ENCODE peak calls at places on chromosomes 3 and 15, in eight cellular contexts. One of them, this sample, is unnamed.
A peak's percentile ranks its signal among the peaks of the same experiment; 100 is the strongest.

GRCh38 chr3:31733234-31733667 is 200.5 kb downstream of the STT3B start:
- DNase-seq in transverse colon: no peak
- DNase-seq in ovary: no peak
- DNase-seq in vagina: no peak
- DNase-seq in sigmoid colon: no peak
- DNase-seq in uterus: peak; percentile 27
- DNase-seq in endothelial cell of umbilical vein: peak; percentile 75
- DNase-seq in esophagus squamous epithelium: no peak
- DNase-seq in this sample: no peak

GRCh38 chr3:58258392-58259040 is 20.9 kb downstream of the ABHD6 start:
- DNase-seq in transverse colon: no peak
- DNase-seq in ovary: no peak
- DNase-seq in vagina: no peak
- DNase-seq in sigmoid colon: no peak
- DNase-seq in uterus: no peak
- DNase-seq in endothelial cell of umbilical vein: no peak
- DNase-seq in esophagus squamous epithelium: no peak
- DNase-seq in this sample: no peak

GRCh38 chr15:84685304-84685703 is 27.3 kb upstream of the NMB start:
- DNase-seq in transverse colon: peak; percentile 13
- DNase-seq in ovary: no peak
- DNase-seq in vagina: no peak
- DNase-seq in sigmoid colon: peak; percentile 68
- DNase-seq in uterus: no peak
- DNase-seq in endothelial cell of umbilical vein: no peak
- DNase-seq in esophagus squamous epithelium: no peak
- DNase-seq in this sample: peak; percentile 55

GRCh38 chr3:173653781-173654180 is 256.2 kb downstream of the NLGN1 start:
- DNase-seq in transverse colon: no peak
- DNase-seq in ovary: no peak
- DNase-seq in vagina: no peak
- DNase-seq in sigmoid colon: no peak
- DNase-seq in uterus: no peak
- DNase-seq in endothelial cell of umbilical vein: no peak
- DNase-seq in esophagus squamous epithelium: no peak
- DNase-seq in this sample: no peak

GRCh38 chr3:16647668-16648067 is 42.4 kb upstream of the DAZL start:
- DNase-seq in transverse colon: no peak
- DNase-seq in ovary: no peak
- DNase-seq in vagina: no peak
- DNase-seq in sigmoid colon: no peak
- DNase-seq in uterus: no peak
- DNase-seq in endothelial cell of umbilical vein: no peak
- DNase-seq in esophagus squamous epithelium: no peak
- DNase-seq in this sample: no peak

GRCh38 chr15:38721549-38721948 is 156.9 kb upstream of the RASGRP1 start:
- DNase-seq in transverse colon: no peak
- DNase-seq in ovary: no peak
- DNase-seq in vagina: no peak
- DNase-seq in sigmoid colon: no peak
- DNase-seq in uterus: no peak
- DNase-seq in endothelial cell of umbilical vein: no peak
- DNase-seq in esophagus squamous epithelium: no peak
- DNase-seq in this sample: no peak

GRCh38 chr3:48018841-48019240 is 2.6 kb upstream of the MAP4 start:
- DNase-seq in transverse colon: no peak
- DNase-seq in ovary: no peak
- DNase-seq in vagina: no peak
- DNase-seq in sigmoid colon: no peak
- DNase-seq in uterus: no peak
- DNase-seq in endothelial cell of umbilical vein: no peak
- DNase-seq in esophagus squamous epithelium: no peak
- DNase-seq in this sample: peak; percentile 72

GRCh38 chr15:52789601-52790165 is 453 bp downstream of the ONECUT1 start:
- DNase-seq in transverse colon: no peak
- DNase-seq in ovary: no peak
- DNase-seq in vagina: no peak
- DNase-seq in sigmoid colon: no peak
- DNase-seq in uterus: no peak
- DNase-seq in endothelial cell of umbilical vein: no peak
- DNase-seq in esophagus squamous epithelium: no peak
- DNase-seq in this sample: no peak

GRCh38 chr15:45134046-45134445 is 4.3 kb downstream of the DUOX1 start:
- DNase-seq in transverse colon: no peak
- DNase-seq in ovary: no peak
- DNase-seq in vagina: no peak
- DNase-seq in sigmoid colon: no peak
- DNase-seq in uterus: no peak
- DNase-seq in endothelial cell of umbilical vein: no peak
- DNase-seq in esophagus squamous epithelium: no peak
- DNase-seq in this sample: no peak

GRCh38 chr3:129723558-129724324 is 117.3 kb upstream of the PLXND1 start:
- DNase-seq in transverse colon: peak; percentile 29
- DNase-seq in ovary: no peak
- DNase-seq in vagina: no peak
- DNase-seq in sigmoid colon: peak; percentile 92
- DNase-seq in uterus: peak; percentile 72
- DNase-seq in endothelial cell of umbilical vein: peak; percentile 6
- DNase-seq in esophagus squamous epithelium: no peak
- DNase-seq in this sample: peak; percentile 87

GRCh38 chr3:178275793-178276192 is 260.4 kb upstream of the KCNMB2 start:
- DNase-seq in transverse colon: no peak
- DNase-seq in ovary: no peak
- DNase-seq in vagina: no peak
- DNase-seq in sigmoid colon: no peak
- DNase-seq in uterus: no peak
- DNase-seq in endothelial cell of umbilical vein: no peak
- DNase-seq in esophagus squamous epithelium: no peak
- DNase-seq in this sample: no peak

GRCh38 chr3:22960326-22960984 is 242.7 kb upstream of the UBE2E2 start:
- DNase-seq in transverse colon: peak; percentile 32
- DNase-seq in ovary: peak; percentile 61
- DNase-seq in vagina: no peak
- DNase-seq in sigmoid colon: peak; percentile 68
- DNase-seq in uterus: peak; percentile 54
- DNase-seq in endothelial cell of umbilical vein: peak; percentile 47
- DNase-seq in esophagus squamous epithelium: no peak
- DNase-seq in this sample: no peak

GRCh38 chr3:159787191-159787590 is 201.4 kb upstream of the IL12A start:
- DNase-seq in transverse colon: peak; percentile 64
- DNase-seq in ovary: no peak
- DNase-seq in vagina: no peak
- DNase-seq in sigmoid colon: no peak
- DNase-seq in uterus: no peak
- DNase-seq in endothelial cell of umbilical vein: peak; percentile 88
- DNase-seq in esophagus squamous epithelium: no peak
- DNase-seq in this sample: no peak

GRCh38 chr3:171457263-171458055 is 2.7 kb downstream of the TNIK start:
- DNase-seq in transverse colon: peak; percentile 35
- DNase-seq in ovary: no peak
- DNase-seq in vagina: no peak
- DNase-seq in sigmoid colon: no peak
- DNase-seq in uterus: no peak
- DNase-seq in endothelial cell of umbilical vein: no peak
- DNase-seq in esophagus squamous epithelium: no peak
- DNase-seq in this sample: no peak

GRCh38 chr15:90160781-90161727 is 40.1 kb upstream of the SEMA4B start:
- DNase-seq in transverse colon: peak; percentile 85
- DNase-seq in ovary: peak; percentile 50
- DNase-seq in vagina: no peak
- DNase-seq in sigmoid colon: no peak
- DNase-seq in uterus: no peak
- DNase-seq in endothelial cell of umbilical vein: no peak
- DNase-seq in esophagus squamous epithelium: no peak
- DNase-seq in this sample: no peak

GRCh38 chr3:14467723-14468620 is 65.6 kb downstream of the SLC6A6 start:
- DNase-seq in transverse colon: peak; percentile 35
- DNase-seq in ovary: peak; percentile 68
- DNase-seq in vagina: no peak
- DNase-seq in sigmoid colon: no peak
- DNase-seq in uterus: peak; percentile 62
- DNase-seq in endothelial cell of umbilical vein: peak; percentile 41
- DNase-seq in esophagus squamous epithelium: no peak
- DNase-seq in this sample: no peak

GRCh38 chr3:67977762-67978161 is 323.4 kb upstream of the SUCLG2 start:
- DNase-seq in transverse colon: no peak
- DNase-seq in ovary: no peak
- DNase-seq in vagina: no peak
- DNase-seq in sigmoid colon: no peak
- DNase-seq in uterus: no peak
- DNase-seq in endothelial cell of umbilical vein: no peak
- DNase-seq in esophagus squamous epithelium: no peak
- DNase-seq in this sample: no peak

GRCh38 chr15:56244811-56245576 is 1.3 kb upstream of the RFX7 start:
- DNase-seq in transverse colon: peak; percentile 45
- DNase-seq in ovary: peak; percentile 44
- DNase-seq in vagina: no peak
- DNase-seq in sigmoid colon: no peak
- DNase-seq in uterus: peak; percentile 22
- DNase-seq in endothelial cell of umbilical vein: no peak
- DNase-seq in esophagus squamous epithelium: no peak
- DNase-seq in this sample: peak; percentile 19
- TF ChIP-seq POLR2A in transverse colon: no peak
- TF ChIP-seq POLR2A in ovary: no peak
- TF ChIP-seq POLR2A in vagina: no peak
- TF ChIP-seq POLR2A in sigmoid colon: no peak
- TF ChIP-seq POLR2A in uterus: no peak
- TF ChIP-seq POLR2A in endothelial cell of umbilical vein: no peak
- TF ChIP-seq POLR2A in esophagus squamous epithelium: no peak
- TF ChIP-seq POLR2A in this sample: no peak

GRCh38 chr15:68572921-68573320 is 5.9 kb upstream of the CORO2B start:
- DNase-seq in transverse colon: no peak
- DNase-seq in ovary: peak; percentile 13
- DNase-seq in vagina: no peak
- DNase-seq in sigmoid colon: peak; percentile 40
- DNase-seq in uterus: no peak
- DNase-seq in endothelial cell of umbilical vein: no peak
- DNase-seq in esophagus squamous epithelium: no peak
- DNase-seq in this sample: no peak

GRCh38 chr15:68574629-68575028 is 4.2 kb upstream of the CORO2B start:
- DNase-seq in transverse colon: no peak
- DNase-seq in ovary: no peak
- DNase-seq in vagina: no peak
- DNase-seq in sigmoid colon: no peak
- DNase-seq in uterus: no peak
- DNase-seq in endothelial cell of umbilical vein: no peak
- DNase-seq in esophagus squamous epithelium: no peak
- DNase-seq in this sample: no peak

GRCh38 chr15:68572309-68572708 is 6.5 kb upstream of the CORO2B start:
- DNase-seq in transverse colon: no peak
- DNase-seq in ovary: no peak
- DNase-seq in vagina: no peak
- DNase-seq in sigmoid colon: no peak
- DNase-seq in uterus: no peak
- DNase-seq in endothelial cell of umbilical vein: no peak
- DNase-seq in esophagus squamous epithelium: no peak
- DNase-seq in this sample: no peak

GRCh38 chr15:68576253-68577236 is 2.2 kb upstream of the CORO2B start:
- DNase-seq in transverse colon: no peak
- DNase-seq in ovary: peak; percentile 45
- DNase-seq in vagina: no peak
- DNase-seq in sigmoid colon: no peak
- DNase-seq in uterus: no peak
- DNase-seq in endothelial cell of umbilical vein: no peak
- DNase-seq in esophagus squamous epithelium: no peak
- DNase-seq in this sample: no peak

DNA sequence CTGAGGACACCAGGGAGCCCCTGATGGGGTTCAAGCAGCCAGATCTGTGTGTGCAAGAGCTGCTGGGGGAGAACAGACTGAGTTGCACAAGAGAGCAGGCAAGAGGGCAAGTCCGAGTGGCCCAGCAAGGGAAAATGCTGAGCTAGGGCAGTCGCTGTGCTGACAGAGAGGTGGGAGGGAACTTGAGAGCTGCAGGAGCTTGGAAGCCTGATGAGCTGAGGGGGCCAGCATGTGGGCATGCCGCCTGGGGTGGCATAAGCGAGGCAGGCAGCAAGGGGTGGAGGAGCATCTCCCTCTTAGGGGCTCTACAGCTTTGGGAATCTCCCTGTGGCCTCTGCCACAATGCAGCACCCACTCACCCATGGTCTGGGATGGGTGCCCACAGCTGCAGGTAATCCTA is 4.7 kb upstream of the CORO2B start:
- DNase-seq in transverse colon: no peak
- DNase-seq in ovary: peak; percentile 20
- DNase-seq in vagina: no peak
- DNase-seq in sigmoid colon: no peak
- DNase-seq in uterus: no peak
- DNase-seq in endothelial cell of umbilical vein: no peak
- DNase-seq in esophagus squamous epithelium: no peak
- DNase-seq in this sample: no peak
- H3K4me1 ChIP-seq in transverse colon: peaks cover 12% of the 10 kb centered on the region
- H3K4me1 ChIP-seq in ovary: peaks cover 6% of the 10 kb centered on the region
- H3K4me1 ChIP-seq in vagina: peaks cover 12% of the 10 kb centered on the region
- H3K4me1 ChIP-seq in sigmoid colon: peaks cover 14% of the 10 kb centered on the region
- H3K4me1 ChIP-seq in uterus: no peaks in the 10 kb centered on the region
- H3K4me1 ChIP-seq in endothelial cell of umbilical vein: peaks cover 9% of the 10 kb centered on the region
- H3K4me1 ChIP-seq in esophagus squamous epithelium: peaks cover 11% of the 10 kb centered on the region
- H3K4me1 ChIP-seq in this sample: no peaks in the 10 kb centered on the region

GRCh38 chr15:64387562-64388168 is at the start of gene TRIP4:
- DNase-seq in transverse colon: peak; percentile 97
- DNase-seq in ovary: peak; percentile 95
- DNase-seq in vagina: peak; percentile 97
- DNase-seq in sigmoid colon: peak; percentile 97
- DNase-seq in uterus: peak; percentile 91
- DNase-seq in endothelial cell of umbilical vein: peak; percentile 98
- DNase-seq in esophagus squamous epithelium: peak; percentile 86
- DNase-seq in this sample: peak; percentile 93
- TF ChIP-seq POLR2A in transverse colon: peak; percentile 85
- TF ChIP-seq POLR2A in ovary: peak; percentile 52
- TF ChIP-seq POLR2A in vagina: peak; percentile 27
- TF ChIP-seq POLR2A in sigmoid colon: peak; percentile 33
- TF ChIP-seq POLR2A in uterus: peak; percentile 54
- TF ChIP-seq POLR2A in endothelial cell of umbilical vein: peak; percentile 94
- TF ChIP-seq POLR2A in esophagus squamous epithelium: peak; percentile 46
- TF ChIP-seq POLR2A in this sample: peak; percentile 20

GRCh38 chr15:68470981-68471380 is 39.0 kb upstream of the ITGA11 start:
- DNase-seq in transverse colon: no peak
- DNase-seq in ovary: no peak
- DNase-seq in vagina: no peak
- DNase-seq in sigmoid colon: no peak
- DNase-seq in uterus: no peak
- DNase-seq in endothelial cell of umbilical vein: no peak
- DNase-seq in esophagus squamous epithelium: no peak
- DNase-seq in this sample: no peak

GRCh38 chr15:68466876-68467275 is 34.9 kb upstream of the ITGA11 start:
- DNase-seq in transverse colon: no peak
- DNase-seq in ovary: no peak
- DNase-seq in vagina: no peak
- DNase-seq in sigmoid colon: no peak
- DNase-seq in uterus: no peak
- DNase-seq in endothelial cell of umbilical vein: no peak
- DNase-seq in esophagus squamous epithelium: no peak
- DNase-seq in this sample: no peak

GRCh38 chr15:68469162-68470048 is 37.4 kb upstream of the ITGA11 start:
- DNase-seq in transverse colon: no peak
- DNase-seq in ovary: no peak
- DNase-seq in vagina: no peak
- DNase-seq in sigmoid colon: no peak
- DNase-seq in uterus: no peak
- DNase-seq in endothelial cell of umbilical vein: peak; percentile 21
- DNase-seq in esophagus squamous epithelium: no peak
- DNase-seq in this sample: no peak

GRCh38 chr15:68471552-68471951 is 39.6 kb upstream of the ITGA11 start:
- DNase-seq in transverse colon: no peak
- DNase-seq in ovary: no peak
- DNase-seq in vagina: no peak
- DNase-seq in sigmoid colon: no peak
- DNase-seq in uterus: no peak
- DNase-seq in endothelial cell of umbilical vein: no peak
- DNase-seq in esophagus squamous epithelium: no peak
- DNase-seq in this sample: no peak

GRCh38 chr15:68470049-68470738 is 38.2 kb upstream of the ITGA11 start:
- DNase-seq in transverse colon: no peak
- DNase-seq in ovary: no peak
- DNase-seq in vagina: no peak
- DNase-seq in sigmoid colon: no peak
- DNase-seq in uterus: no peak
- DNase-seq in endothelial cell of umbilical vein: no peak
- DNase-seq in esophagus squamous epithelium: no peak
- DNase-seq in this sample: no peak
- H3K4me1 ChIP-seq in transverse colon: peaks cover 6% of the 10 kb centered on the region
- H3K4me1 ChIP-seq in ovary: no peaks in the 10 kb centered on the region
- H3K4me1 ChIP-seq in vagina: no peaks in the 10 kb centered on the region
- H3K4me1 ChIP-seq in sigmoid colon: peaks cover 15% of the 10 kb centered on the region
- H3K4me1 ChIP-seq in uterus: peaks cover 13% of the 10 kb centered on the region
- H3K4me1 ChIP-seq in endothelial cell of umbilical vein: no peaks in the 10 kb centered on the region
- H3K4me1 ChIP-seq in esophagus squamous epithelium: no peaks in the 10 kb centered on the region
- H3K4me1 ChIP-seq in this sample: no peaks in the 10 kb centered on the region

This sample was measured in gastrocnemius medialis.